ENCODE peak calls at places on chromosomes 13 and 19, in four cellular contexts. D is WTC11, W is AG20443, R is A172. C is an unnamed sample.
A peak's percentile ranks its signal among the peaks of the same experiment; 100 is the strongest.

GRCh38 chr13:35763805-35764170 is 287.3 kb upstream of the MAB21L1 start:
- DNase-seq in D (no peak), W (no peak), R (no peak), C (no peak)

GRCh38 chr19:4851551-4852290 is 15.7 kb downstream of the PLIN3 start:
- DNase-seq in D (peak; percentile 92), W (peak; percentile 78), R (no peak), C (peak; percentile 51)

GRCh38 chr13:106078191-106078590 is 457.3 kb downstream of the EFNB2 start:
- DNase-seq in D (no peak), W (no peak), R (no peak), C (no peak)

GRCh38 chr19:30148039-30148438 is 206.0 kb downstream of the URI1 start:
- DNase-seq in D (no peak), W (no peak), R (no peak), C (no peak)

GRCh38 chr13:105196052-105196451 is 1339.4 kb downstream of the EFNB2 start:
- DNase-seq in D (peak; percentile 23), W (peak; percentile 27), R (peak; percentile 87), C (no peak)

GRCh38 chr13:43128504-43128929 is 105.1 kb downstream of the DNAJC15 start:
- DNase-seq in D (no peak), W (no peak), R (no peak), C (no peak)

GRCh38 chr13:107339209-107339608 is 771.3 kb upstream of the ARGLU1 start:
- DNase-seq in D (no peak), W (no peak), R (peak; percentile 27), C (no peak)

GRCh38 chr19:41868120-41868988 is 8.3 kb downstream of the RPS19 start:
- DNase-seq in D (no peak), W (no peak), R (no peak), C (no peak)

GRCh38 chr13:109199280-109199679 is 569.9 kb downstream of the MYO16 start:
- DNase-seq in D (no peak), W (no peak), R (peak; percentile 35), C (no peak)

GRCh38 chr19:44719262-44719701 is 20.3 kb downstream of the CEACAM16 start:
- DNase-seq in D (no peak), W (no peak), R (no peak), C (no peak)

GRCh38 chr19:4229179-4229931 is at the start of gene EBI3:
- DNase-seq in D (no peak), W (peak; percentile 11), R (peak; percentile 92), C (no peak)

GRCh38 chr19:53506728-53507127 is 31.2 kb upstream of the ZNF331 start:
- DNase-seq in D (no peak), W (no peak), R (no peak), C (no peak)

GRCh38 chr19:15091918-15092753 is 10.1 kb downstream of the OR1I1 start:
- DNase-seq in D (peak; percentile 35), W (peak; percentile 59), R (peak; percentile 53), C (peak; percentile 36)

GRCh38 chr13:87999141-87999765 is 328.1 kb downstream of the SLITRK5 start:
- DNase-seq in D (no peak), W (peak; percentile 49), R (peak; percentile 87), C (no peak)

GRCh38 chr19:45352914-45353796 is 12.6 kb downstream of the KLC3 start:
- DNase-seq in D (no peak), W (no peak), R (no peak), C (no peak)

GRCh38 chr19:9937001-9937411 is 691 bp upstream of the OLFM2 start:
- DNase-seq in D (peak; percentile 79), W (no peak), R (no peak), C (no peak)

GRCh38 chr19:4391701-4392543 is 8.4 kb downstream of the SH3GL1 start:
- DNase-seq in D (no peak), W (peak; percentile 56), R (peak; percentile 35), C (no peak)

GRCh38 chr19:45215391-45216191 is 29.6 kb downstream of the EXOC3L2 start:
- DNase-seq in D (peak; percentile 54), W (no peak), R (no peak), C (no peak)

GRCh38 chr19:10478903-10479384 is 24.2 kb downstream of the KEAP1 start:
- DNase-seq in D (peak; percentile 94), W (peak; percentile 94), R (peak; percentile 79), C (peak; percentile 96)

GRCh38 chr19:36488816-36489138 is 584 bp downstream of the ZNF566 start:
- DNase-seq in D (no peak), W (peak; percentile 23), R (no peak), C (no peak)

GRCh38 chr13:44309771-44310767 is 63.6 kb upstream of the SERP2 start:
- DNase-seq in D (no peak), W (no peak), R (no peak), C (peak; percentile 43)

GRCh38 chr19:2260341-2260751 is 4.1 kb upstream of the JSRP1 start:
- DNase-seq in D (no peak), W (no peak), R (peak; percentile 70), C (no peak)

GRCh38 chr13:100214886-100215285 is 126.0 kb downstream of the PCCA start:
- DNase-seq in D (no peak), W (no peak), R (peak; percentile 72), C (no peak)

GRCh38 chr19:9819590-9819898 is 665 bp upstream of the FBXL12 start:
- DNase-seq in D (no peak), W (peak; percentile 96), R (no peak), C (no peak)

GRCh38 chr13:75726313-75726712 is 90.2 kb downstream of the LMO7 start:
- DNase-seq in D (no peak), W (no peak), R (no peak), C (no peak)

GRCh38 chr13:113528101-113528797 is 37.7 kb upstream of the DCUN1D2 start:
- DNase-seq in D (no peak), W (no peak), R (no peak), C (no peak)

GRCh38 chr19:13160557-13160956 is 10.3 kb downstream of the IER2 start:
- DNase-seq in D (no peak), W (peak; percentile 58), R (peak; percentile 64), C (no peak)

GRCh38 chr13:23622991-23623390 is 52.8 kb downstream of the TNFRSF19 start:
- DNase-seq in D (no peak), W (no peak), R (no peak), C (no peak)

GRCh38 chr19:41364546-41365391 is 820 bp upstream of the B9D2 start:
- DNase-seq in D (no peak), W (no peak), R (no peak), C (no peak)

GRCh38 chr13:35787937-35788336 is 311.4 kb upstream of the MAB21L1 start:
- DNase-seq in D (no peak), W (no peak), R (no peak), C (no peak)

GRCh38 chr19:869245-870177 is 10.0 kb downstream of the CFD start:
- DNase-seq in D (no peak), W (peak; percentile 89), R (peak; percentile 91), C (no peak)

GRCh38 chr13:39536906-39537305 is 66.1 kb downstream of the LHFPL6 start:
- DNase-seq in D (no peak), W (no peak), R (no peak), C (no peak)